ENCODE peak calls at places on chromosomes 2 and 18, in eight cellular contexts. A is globus pallidus; X is cardiac fibroblast; T is stimulated activated CD4-positive, alpha-beta T cell treated with anti-CD3 and anti-CD28 coated beads, Interleukin-4, amount 100 ng/mL, for 24 hours; U is NCI-H226; N is activated T-helper 1 cell treated with anti-CD3 and anti-CD28 coated beads, Interleukin-2, amount 50 U/mL, for 16 hours; P is GM04504; I is EL. L is an unnamed sample.

GRCh38 chr2:169073211-169073971 is 4.0 kb downstream of the DHRS9 start:
- DNase-seq in X (no peak), A (no peak), N (no peak), T (no peak), P (no peak), I (no peak), U (no peak), L (no peak)

GRCh38 chr2:4528773-4529172 is 825.4 kb downstream of the DCDC2C start:
- DNase-seq in P (no peak), U (no peak), I (no peak), N (no peak), X (no peak), A (no peak), T (no peak), L (no peak)

GRCh38 chr2:187783446-187783845 is 229.2 kb upstream of the TFPI start:
- DNase-seq in I (peak; percentile 21), T (no peak), N (no peak), P (no peak), U (no peak), X (no peak), A (no peak), L (no peak)

GRCh38 chr2:7154666-7155065 is 237.5 kb downstream of the RNF144A start:
- DNase-seq in U (no peak), A (no peak), T (no peak), X (no peak), N (no peak), P (no peak), I (no peak), L (no peak)

GRCh38 chr2:78978340-78978739 is 47.2 kb upstream of the REG3G start:
- DNase-seq in A (no peak), N (no peak), U (no peak), P (no peak), T (no peak), I (no peak), X (no peak), L (no peak)

GRCh38 chr18:13584826-13585225 is 141.5 kb downstream of the FAM210A start:
- DNase-seq in X (no peak), U (no peak), I (no peak), P (no peak), N (no peak), T (no peak), A (peak; percentile 29), L (no peak)

GRCh38 chr2:216557413-216557812 is 58.8 kb downstream of the RPL37A start:
- DNase-seq in X (no peak), P (no peak), T (no peak), N (no peak), I (no peak), U (no peak), A (no peak), L (no peak)

GRCh38 chr2:46428911-46429436 is 50.4 kb upstream of the TMEM247 start:
- DNase-seq in U (no peak), A (no peak), T (no peak), I (no peak), N (no peak), X (no peak), P (no peak), L (no peak)

GRCh38 chr2:226701052-226701451 is 98.6 kb downstream of the IRS1 start:
- DNase-seq in U (peak; percentile 4), I (peak; percentile 90), T (no peak), N (no peak), A (no peak), X (peak; percentile 75), P (peak; percentile 98), L (peak; percentile 19)

GRCh38 chr18:48847807-48848486 is 102.8 kb downstream of the SMAD7 start:
- DNase-seq in X (no peak), T (no peak), U (no peak), P (no peak), N (no peak), A (no peak), I (no peak), L (no peak)

GRCh38 chr2:143161982-143162837 is 33.0 kb downstream of the ARHGAP15 start:
- DNase-seq in A (peak; percentile 15), N (peak; percentile 37), U (no peak), P (peak; percentile 2), X (peak; percentile 58), T (peak; percentile 64), I (peak; percentile 31), L (peak; percentile 68)

GRCh38 chr18:22848618-22849017 is 84.5 kb upstream of the RBBP8 start:
- DNase-seq in P (no peak), U (peak; percentile 82), I (peak; percentile 66), A (no peak), N (no peak), T (no peak), X (peak; percentile 93), L (no peak)

GRCh38 chr2:69499242-69499641 is 62.0 kb upstream of the NFU1 start:
- DNase-seq in I (no peak), A (no peak), T (no peak), U (no peak), N (no peak), P (no peak), X (no peak), L (no peak)

GRCh38 chr2:234681206-234681605 is 184.3 kb upstream of the ARL4C start:
- DNase-seq in T (no peak), A (no peak), X (no peak), N (no peak), P (no peak), U (no peak), I (no peak), L (no peak)

GRCh38 chr2:28586864-28587263 is 91.0 kb downstream of the PLB1 start:
- DNase-seq in I (no peak), P (no peak), A (no peak), T (peak; percentile 35), X (no peak), U (no peak), N (peak; percentile 33), L (peak; percentile 69)

GRCh38 chr2:72150961-72151356 is 3.3 kb upstream of the CYP26B1 start:
- DNase-seq in N (no peak), X (no peak), I (no peak), U (no peak), P (no peak), A (no peak), T (no peak), L (no peak)

GRCh38 chr18:567119-567518 is 13.1 kb upstream of the CETN1 start:
- DNase-seq in T (no peak), X (peak; percentile 14), P (no peak), I (no peak), U (no peak), N (no peak), A (no peak), L (no peak)

GRCh38 chr18:44839239-44839666 is 158.6 kb downstream of the SETBP1 start:
- DNase-seq in X (peak; percentile 72), I (peak; percentile 68), P (peak; percentile 24), A (peak; percentile 42), U (peak; percentile 35), T (peak; percentile 68), N (peak; percentile 19), L (peak; percentile 83)

GRCh38 chr2:224584111-224584764 is 925 bp downstream of the CUL3 start:
- DNase-seq in X (peak; percentile 42), A (peak; percentile 47), N (peak; percentile 9), T (peak; percentile 24), I (peak; percentile 49), U (no peak), P (no peak), L (peak; percentile 35)

GRCh38 chr2:110958720-110959119 is 162.0 kb upstream of the BCL2L11 start:
- DNase-seq in U (no peak), N (no peak), I (no peak), P (no peak), A (no peak), T (no peak), X (no peak), L (no peak)

GRCh38 chr2:19264847-19265246 is 93.6 kb downstream of the OSR1 start:
- DNase-seq in X (no peak), N (no peak), A (no peak), T (no peak), P (no peak), U (no peak), I (no peak), L (no peak)

GRCh38 chr2:106091219-106091618 is 102.9 kb downstream of the UXS1 start:
- DNase-seq in T (no peak), P (no peak), U (no peak), X (no peak), A (no peak), I (no peak), N (no peak), L (no peak)

GRCh38 chr2:31088516-31089195 is 49.6 kb downstream of the GALNT14 start:
- DNase-seq in T (no peak), P (no peak), N (no peak), I (no peak), U (no peak), X (no peak), A (no peak), L (no peak)

GRCh38 chr2:10901565-10901964 is 10.2 kb upstream of the KCNF1 start:
- DNase-seq in N (no peak), P (no peak), U (no peak), T (no peak), X (no peak), A (no peak), I (no peak), L (no peak)

GRCh38 chr18:59899298-59900221 is at the start of gene PMAIP1:
- DNase-seq in A (peak; percentile 47), P (peak; percentile 92), I (peak; percentile 95), N (peak; percentile 80), T (peak; percentile 87), U (peak; percentile 77), X (peak; percentile 95), L (peak; percentile 94)

GRCh38 chr2:69693472-69694450 is 48.2 kb upstream of the ANXA4 start:
- DNase-seq in X (no peak), P (no peak), N (no peak), U (no peak), T (peak; percentile 20), I (no peak), A (no peak), L (peak; percentile 55)

GRCh38 chr2:96090527-96090926 is 25.8 kb downstream of the ADRA2B start:
- DNase-seq in X (no peak), N (no peak), I (no peak), U (peak; percentile 7), A (no peak), T (no peak), P (no peak), L (no peak)

GRCh38 chr2:104429978-104430740 is 423.8 kb upstream of the POU3F3 start:
- DNase-seq in X (no peak), I (no peak), N (no peak), U (no peak), P (no peak), A (peak; percentile 95), T (no peak), L (no peak)

GRCh38 chr2:120503793-120504571 is 158.0 kb downstream of the INHBB start:
- DNase-seq in I (peak; percentile 59), A (no peak), U (no peak), P (peak; percentile 24), T (no peak), N (no peak), X (peak; percentile 36), L (no peak)

GRCh38 chr2:118846667-118847446 is 591 bp downstream of the EN1 start:
- DNase-seq in T (no peak), I (no peak), N (no peak), U (no peak), X (no peak), A (no peak), P (no peak), L (no peak)

L was measured in activated CD4-positive, alpha-beta memory T cell treated with anti-CD3 and anti-CD28 coated beads for 36 hours.